ENCODE peak calls at places on chromosomes 11 and 22, in five cellular contexts. V, G, K, W and T are unnamed samples.

GRCh38 chr11:113384551-113384950 is 3.0 kb upstream of the ANKK1 start:
- DNase-seq in V (no peak), K (no peak), W (no peak), G (peak), T (no peak)

GRCh38 chr11:12090061-12090572 is 20.3 kb upstream of the MICAL2 start:
- DNase-seq in W (no peak), K (peak), G (peak), V (no peak), T (no peak)

GRCh38 chr11:15199693-15200092 is 85.0 kb downstream of the INSC start:
- DNase-seq in G (peak), K (peak), W (no peak), V (peak), T (peak)

GRCh38 chr22:44473166-44473565 is 24.9 kb downstream of the RTL6 start:
- DNase-seq in K (no peak), G (no peak), W (no peak), V (no peak), T (no peak)

GRCh38 chr22:30861688-30862552 is 106.7 kb downstream of the MORC2 start:
- DNase-seq in V (peak), G (no peak), K (no peak), W (no peak), T (no peak)

GRCh38 chr11:63937713-63938480 is 905 bp upstream of the NAA40 start:
- DNase-seq in V (no peak), W (no peak), K (no peak), G (no peak), T (no peak)

GRCh38 chr11:27718346-27718852 is 18.1 kb upstream of the BDNF start:
- DNase-seq in V (peak), K (no peak), G (peak), W (no peak), T (no peak)

GRCh38 chr22:24772493-24773220 is 1.9 kb downstream of the PIWIL3 start:
- DNase-seq in V (peak), G (peak), W (no peak), K (no peak), T (no peak)

GRCh38 chr11:126716456-126717083 is 284.0 kb downstream of the KIRREL3 start:
- DNase-seq in W (no peak), K (peak), G (peak), V (peak), T (no peak)

GRCh38 chr22:42389137-42389536 is 43.1 kb downstream of the NFAM1 start:
- DNase-seq in V (no peak), G (no peak), K (no peak), W (no peak), T (no peak)

GRCh38 chr11:7630002-7630401 is 43.3 kb downstream of the CYB5R2 start:
- DNase-seq in K (no peak), W (no peak), G (peak), V (peak), T (peak)

GRCh38 chr11:65013692-65014145 is 241 bp upstream of the ARL2 start:
- DNase-seq in V (peak), K (peak), W (peak), G (peak), T (peak)

GRCh38 chr11:75352417-75353206 is 1.2 kb upstream of the ARRB1 start:
- DNase-seq in W (no peak), G (no peak), K (no peak), V (no peak), T (peak)

GRCh38 chr22:25177895-25178294 is 21.8 kb upstream of the CRYBB3 start:
- DNase-seq in G (no peak), W (no peak), K (no peak), V (no peak), T (no peak)

GRCh38 chr11:42778193-42778592 is 533.6 kb upstream of the API5 start:
- DNase-seq in W (no peak), G (no peak), V (no peak), K (no peak), T (no peak)

GRCh38 chr22:46090631-46091201 is 59.6 kb upstream of the PPARA start:
- DNase-seq in V (no peak), K (peak), W (no peak), G (peak), T (peak)

GRCh38 chr22:41647771-41648170 is 26.7 kb downstream of the XRCC6 start:
- DNase-seq in V (no peak), K (no peak), W (no peak), G (no peak), T (no peak)

GRCh38 chr11:833849-834311 is 1.1 kb downstream of the CD151 start:
- DNase-seq in G (peak), V (no peak), K (no peak), W (no peak), T (no peak)

GRCh38 chr22:23530106-23530505 is 50.0 kb downstream of the IGLL1 start:
- DNase-seq in G (no peak), W (no peak), K (no peak), V (no peak), T (peak)

GRCh38 chr11:107408762-107409200 is 48.8 kb downstream of the CWF19L2 start:
- DNase-seq in G (no peak), K (no peak), W (no peak), V (no peak), T (no peak)

GRCh38 chr11:92702771-92703170 is 266.7 kb upstream of the MTNR1B start:
- DNase-seq in K (no peak), W (no peak), G (peak), V (no peak), T (no peak)

GRCh38 chr11:34682822-34683221 is 61.9 kb downstream of the EHF start:
- DNase-seq in W (no peak), K (no peak), G (peak), V (no peak), T (no peak)

GRCh38 chr11:119720311-119720710 is 8.7 kb downstream of the NECTIN1 start:
- DNase-seq in W (no peak), K (no peak), V (no peak), G (peak), T (no peak)

GRCh38 chr11:88104408-88104807 is 70.8 kb downstream of the RAB38 start:
- DNase-seq in W (no peak), G (no peak), K (no peak), V (no peak), T (no peak)

GRCh38 chr11:86043765-86044534 is 24.9 kb downstream of the PICALM start:
- DNase-seq in G (no peak), K (no peak), W (no peak), V (no peak), T (no peak)

GRCh38 chr11:790721-791564 is 1.1 kb upstream of the CEND1 start:
- DNase-seq in W (no peak), V (no peak), K (no peak), G (peak), T (no peak)

GRCh38 chr11:116692318-116693106 is 80.3 kb downstream of the BUD13 start:
- DNase-seq in V (no peak), G (no peak), K (no peak), W (no peak), T (no peak)